ENCODE peak calls at places on chromosome 19, in ten cellular contexts. O, H, K, A, Q, W, U, J, F and X are unnamed samples. For H3K4me1, the result is how much of the 10 kb centered on the place peaks cover.

GRCh38 chr19:34253711-34254551 is 423 bp upstream of the GARRE1 start:
- DNase-seq in O (peak), F (no peak), J (no peak), H (peak), Q (peak), W (no peak), A (peak), U (peak), K (peak), X (peak)

GRCh38 chr19:11265785-11266236 is 3.5 kb upstream of the DOCK6 start:
- DNase-seq in H (no peak), F (peak), Q (no peak), W (no peak), O (no peak), A (no peak), U (no peak), K (no peak), J (peak), X (no peak)

GRCh38 chr19:18373892-18374629 is 11.9 kb upstream of the GDF15 start:
- DNase-seq in K (peak), Q (peak), H (peak), F (peak), O (peak), U (peak), W (peak), J (peak), A (peak), X (peak)

GRCh38 chr19:43534305-43534612 is 1.3 kb downstream of the ZNF575 start:
- DNase-seq in A (no peak), J (no peak), O (no peak), F (no peak), H (no peak), U (no peak), Q (no peak), K (no peak), W (no peak), X (no peak)

GRCh38 chr19:40703029-40703755 is 12.7 kb upstream of the NUMBL start:
- DNase-seq in O (no peak), F (no peak), W (no peak), U (no peak), K (no peak), Q (no peak), A (no peak), H (no peak), J (no peak), X (no peak)

GRCh38 chr19:40802300-40803169 is 3.5 kb downstream of the EGLN2 start:
- DNase-seq in H (no peak), A (peak), Q (no peak), J (no peak), O (peak), W (no peak), K (no peak), F (no peak), U (peak), X (peak)

GRCh38 chr19:15871570-15871969 is 26.3 kb downstream of the CYP4F2 start:
- DNase-seq in H (no peak), A (no peak), U (no peak), K (no peak), W (no peak), O (no peak), J (no peak), F (no peak), Q (no peak), X (no peak)

GRCh38 chr19:48959341-48960239 is 4.9 kb downstream of the BAX start:
- DNase-seq in F (no peak), Q (no peak), J (no peak), H (no peak), W (no peak), K (no peak), A (no peak), O (no peak), U (no peak), X (no peak)

GRCh38 chr19:33444993-33445751 is 71.7 kb downstream of the CEBPG start:
- DNase-seq in Q (peak), A (no peak), J (no peak), F (no peak), U (no peak), H (no peak), K (no peak), O (no peak), W (no peak), X (peak)

GRCh38 chr19:1747285-1748114 is 5.8 kb upstream of the ONECUT3 start:
- DNase-seq in H (no peak), J (no peak), K (peak), O (no peak), F (peak), W (no peak), Q (peak), U (peak), A (no peak), X (no peak)

GRCh38 chr19:51064534-51065220 is at the start of gene KLK13:
- DNase-seq in O (peak), F (peak), H (peak), K (peak), J (no peak), W (no peak), Q (no peak), U (peak), A (no peak), X (peak)

GRCh38 chr19:49438261-49438660 is 3.1 kb downstream of the SLC17A7 start:
- DNase-seq in Q (no peak), K (no peak), F (no peak), O (no peak), J (no peak), W (no peak), H (no peak), A (no peak), U (no peak), X (no peak)

GRCh38 chr19:46718157-46718933 is 1.4 kb upstream of the PRKD2 start:
- DNase-seq in K (peak), A (peak), F (no peak), Q (no peak), J (no peak), O (no peak), W (no peak), H (no peak), U (no peak), X (no peak)

GRCh38 chr19:50315773-50316448 is 13.3 kb downstream of the KCNC3 start:
- DNase-seq in W (no peak), J (peak), U (no peak), A (no peak), H (no peak), F (no peak), Q (no peak), O (no peak), K (peak), X (no peak)

GRCh38 chr19:13262450-13262849 is 112.2 kb downstream of the IER2 start:
- DNase-seq in J (no peak), Q (peak), O (no peak), K (no peak), A (no peak), U (peak), H (no peak), W (no peak), F (peak), X (no peak)

GRCh38 chr19:16736709-16737108 is 17.1 kb downstream of the NWD1 start:
- DNase-seq in H (no peak), W (no peak), F (no peak), A (no peak), J (peak), Q (no peak), U (no peak), K (no peak), O (no peak), X (no peak)

GRCh38 chr19:30145467-30145866 is 203.4 kb downstream of the URI1 start:
- DNase-seq in O (no peak), Q (no peak), U (no peak), K (no peak), J (no peak), A (no peak), H (no peak), W (no peak), F (no peak), X (no peak)

GRCh38 chr19:39833464-39834286 is at the start of gene DYRK1B:
- DNase-seq in O (peak), H (peak), K (peak), W (peak), A (peak), U (peak), F (peak), J (peak), Q (peak), X (peak)

GRCh38 chr19:3984584-3984907 is 717 bp downstream of the EEF2 start:
- DNase-seq in O (no peak), Q (no peak), K (no peak), W (no peak), H (no peak), J (no peak), U (no peak), A (no peak), F (no peak), X (no peak)

GRCh38 chr19:33641261-33641660 is 19.5 kb downstream of the CHST8 start:
- DNase-seq in O (peak), U (no peak), A (no peak), J (no peak), Q (no peak), F (no peak), H (no peak), K (no peak), W (no peak), X (no peak)

GRCh38 chr19:18333680-18334079 is 6.7 kb upstream of the PGPEP1 start:
- DNase-seq in H (no peak), Q (no peak), K (no peak), O (no peak), U (no peak), J (no peak), W (no peak), F (no peak), A (no peak), X (no peak)

GRCh38 chr19:39502640-39503417 is 4.1 kb downstream of the DLL3 start:
- DNase-seq in Q (peak), W (no peak), O (peak), U (peak), J (no peak), K (peak), F (peak), H (peak), A (peak), X (peak)

GRCh38 chr19:42514449-42514848 is 13.8 kb downstream of the CEACAM1 start:
- DNase-seq in Q (no peak), J (no peak), K (no peak), W (peak), A (no peak), O (no peak), U (no peak), H (no peak), F (no peak), X (no peak)

GRCh38 chr19:4660181-4660791 is 9.9 kb downstream of the MYDGF start:
- DNase-seq in Q (no peak), O (no peak), K (peak), W (no peak), F (no peak), U (peak), H (no peak), J (peak), A (no peak), X (no peak)

GRCh38 chr19:42313096-42313839 is at the start of gene TMEM145:
- DNase-seq in F (peak), K (peak), Q (peak), A (peak), W (no peak), O (no peak), U (peak), H (no peak), J (peak), X (no peak)

GRCh38 chr19:16328824-16329482 is 4.3 kb downstream of the KLF2 start:
- DNase-seq in H (no peak), U (no peak), F (no peak), A (peak), K (no peak), Q (peak), O (no peak), W (no peak), J (no peak), X (no peak)

GRCh38 chr19:19645233-19645870 is 1.9 kb upstream of the GMIP start:
- DNase-seq in O (no peak), H (no peak), K (no peak), A (no peak), J (no peak), W (no peak), F (no peak), Q (no peak), U (no peak), X (no peak)

GRCh38 chr19:28482221-28482620 is 730.7 kb downstream of the UQCRFS1 start:
- DNase-seq in H (no peak), Q (no peak), O (no peak), J (no peak), W (no peak), F (peak), K (peak), U (no peak), A (no peak), X (no peak)

GRCh38 chr19:58038688-58039204 is 4.9 kb downstream of the ZSCAN1 start:
- DNase-seq in O (no peak), A (no peak), F (no peak), J (no peak), W (no peak), H (no peak), Q (no peak), K (peak), U (no peak), X (no peak)

GRCh38 chr19:28943651-28944050 is 269.3 kb downstream of the UQCRFS1 start:
- DNase-seq in F (no peak), K (peak), Q (no peak), U (no peak), H (no peak), W (no peak), J (no peak), A (no peak), O (no peak), X (no peak)

GRCh38 chr19:52635786-52636570 is 2.2 kb downstream of the ZNF83 start:
- DNase-seq in A (no peak), K (no peak), U (no peak), W (no peak), Q (peak), F (no peak), J (no peak), H (no peak), O (no peak), X (no peak)

GRCh38 chr19:36838784-36839324 is 667 bp upstream of the ZNF790 start:
- DNase-seq in H (no peak), A (no peak), U (no peak), K (no peak), J (no peak), O (no peak), Q (peak), W (no peak), F (no peak), X (no peak)

GRCh38 chr19:4515732-4516131 is 2.6 kb downstream of the PLIN4 start:
- DNase-seq in U (no peak), K (no peak), J (no peak), A (no peak), O (no peak), W (no peak), Q (no peak), F (no peak), H (no peak), X (no peak)

GRCh38 chr19:3163230-3163886 is 15.2 kb upstream of the S1PR4 start:
- DNase-seq in F (peak), J (peak), U (peak), H (peak), W (no peak), K (peak), O (peak), A (peak), Q (peak), X (peak)

GRCh38 chr19:51147663-51148062 is 5.6 kb downstream of the SIGLEC7 start:
- DNase-seq in J (no peak), Q (no peak), O (no peak), F (no peak), H (no peak), W (no peak), K (no peak), U (no peak), A (no peak), X (no peak)

GRCh38 chr19:32200312-32201038 is 144.9 kb upstream of the ZNF507 start:
- DNase-seq in O (no peak), A (no peak), K (no peak), H (peak), Q (no peak), U (no peak), J (no peak), W (peak), F (no peak), X (peak)

GRCh38 chr19:3852614-3853254 is 16.1 kb downstream of the ZFR2 start:
- DNase-seq in F (peak), O (no peak), W (no peak), H (no peak), J (peak), K (no peak), A (peak), U (no peak), Q (peak), X (no peak)

DNA sequence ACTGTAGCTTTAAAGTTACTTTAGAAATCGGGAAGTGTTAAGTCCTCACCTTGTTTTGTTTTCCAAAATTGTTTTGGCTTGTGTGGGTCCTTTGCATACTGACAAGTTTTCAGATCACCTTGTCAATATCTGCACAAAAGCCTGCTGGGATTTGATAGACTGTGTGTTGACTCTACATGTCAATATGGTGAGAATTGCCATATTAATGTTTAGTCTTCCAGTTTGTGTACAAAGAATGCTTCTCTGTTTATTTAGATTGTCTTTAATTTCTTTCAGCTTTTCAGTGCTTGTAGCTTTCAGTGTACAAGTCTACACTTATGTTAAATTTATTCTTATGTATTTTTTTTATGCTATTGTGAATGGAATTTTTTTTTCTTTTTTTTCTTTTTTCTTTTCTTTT is 50.2 kb downstream of the SIPA1L3 start:
- DNase-seq in O (no peak), J (no peak), U (no peak), K (no peak), H (no peak), Q (no peak), F (no peak), A (no peak), W (no peak), X (no peak)
- H3K4me1 ChIP-seq in O (under half), J (under half), U (under half), K (under half), H (under half), Q (under half), F (under half), A (under half), W (under half), X (under half)

GRCh38 chr19:7862413-7862951 is 11.7 kb downstream of the PRR36 start:
- DNase-seq in H (peak), F (no peak), J (no peak), W (no peak), A (peak), Q (peak), O (peak), K (peak), U (peak), X (peak)

GRCh38 chr19:7860166-7860901 is 13.9 kb downstream of the PRR36 start:
- DNase-seq in H (no peak), U (no peak), W (no peak), A (no peak), Q (no peak), F (no peak), J (no peak), K (peak), O (no peak), X (no peak)

GRCh38 chr19:7861619-7862412 is 12.4 kb downstream of the PRR36 start:
- DNase-seq in U (no peak), F (no peak), W (no peak), A (no peak), Q (no peak), H (no peak), O (no peak), K (peak), J (no peak), X (no peak)

GRCh38 chr19:7859766-7860165 is 14.4 kb downstream of the PRR36 start:
- DNase-seq in U (no peak), J (no peak), K (peak), H (no peak), Q (no peak), A (no peak), W (no peak), F (no peak), O (no peak), X (no peak)

GRCh38 chr19:7860902-7861618 is 13.1 kb downstream of the PRR36 start:
- DNase-seq in K (peak), W (no peak), H (no peak), F (no peak), J (no peak), U (no peak), Q (no peak), A (no peak), O (no peak), X (no peak)
- H3K4me1 ChIP-seq in K (under half), W (under half), H (under half), F (under half), J (under half), U (under half), Q (under half), A (under half), O (under half), X (under half)

DNA sequence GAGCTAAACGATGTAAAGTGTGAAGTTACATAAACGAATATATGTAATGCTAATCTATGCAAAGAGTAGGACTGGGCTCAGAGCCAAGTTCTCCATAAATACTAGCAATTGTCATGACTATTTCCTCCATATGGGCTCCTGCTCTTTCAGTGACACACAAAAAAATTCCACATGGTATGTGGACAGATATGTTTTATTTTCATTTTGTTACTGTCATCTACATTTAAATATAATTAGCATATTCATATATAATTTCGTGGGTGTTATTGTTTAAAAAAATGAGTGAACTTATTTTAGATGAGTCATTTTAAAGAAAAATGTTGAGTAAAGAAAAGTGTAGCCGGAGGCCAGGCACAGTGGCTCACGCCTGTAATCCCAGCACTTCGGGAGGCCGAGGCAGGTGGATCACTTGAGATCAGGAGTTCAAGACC is 5.0 kb upstream of the IGSF23 start:
- DNase-seq in H (no peak), Q (peak), O (no peak), K (no peak), U (no peak), F (no peak), A (no peak), W (no peak), J (no peak), X (no peak)
- H3K4me1 ChIP-seq in H (under half), Q (under half), O (under half), K (under half), U (under half), F (under half), A (under half), W (under half), J (under half), X (under half)

DNA sequence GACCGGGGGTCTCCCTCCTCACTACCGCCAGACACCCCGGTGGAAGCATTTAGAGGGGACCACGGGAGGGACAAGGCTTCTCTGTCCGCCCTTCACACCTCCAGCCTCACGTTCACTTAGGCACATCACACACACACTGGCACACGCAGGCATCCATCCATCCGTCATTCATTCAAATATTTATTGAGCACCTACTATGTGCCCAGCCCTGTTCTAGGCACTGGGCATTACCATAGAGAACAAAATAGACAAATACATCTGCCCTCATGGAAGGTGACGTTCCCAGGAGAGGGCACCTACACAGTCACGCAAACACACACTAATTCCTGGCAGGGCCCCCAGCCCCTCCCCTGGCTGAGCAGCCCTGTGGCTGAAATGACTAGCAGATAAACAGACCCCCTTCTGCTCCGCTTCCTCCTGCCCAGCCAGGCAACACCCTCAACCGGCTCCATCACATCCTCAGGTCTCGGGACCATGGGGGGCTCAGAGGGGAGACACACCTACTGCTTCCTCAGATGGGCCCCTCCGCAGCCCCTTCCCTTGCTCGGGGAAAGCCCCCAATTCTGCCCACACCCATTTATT is 3.7 kb upstream of the NOP53 start:
- DNase-seq in J (no peak), K (no peak), U (no peak), F (no peak), H (no peak), Q (no peak), W (no peak), A (no peak), O (no peak), X (no peak)
- H3K4me1 ChIP-seq in J (under half), K (under half), U (under half), F (under half), H (under half), Q (under half), W (under half), A (under half), O (under half), X (under half)